ENCODE peak calls at places on chromosomes 13 and 19, in six cellular contexts. U is GM12878, M is SK-N-SH, I is K562, E is HepG2, O is GM12891. D is an unnamed sample.

GRCh38 chr19:49684251-49684982 is 5.0 kb upstream of the ADM5 start:
- DNase-seq in O (no peak), U (no peak), M (peak), E (no peak), I (peak), D (peak)

GRCh38 chr19:39401549-39402416 is 4.9 kb upstream of the ZFP36 start:
- DNase-seq in M (no peak), I (no peak), E (peak), U (no peak), O (no peak), D (no peak)

GRCh38 chr19:4717191-4717965 is 6.3 kb downstream of the DPP9 start:
- DNase-seq in E (peak), I (no peak), M (peak), O (no peak), U (no peak), D (no peak)

GRCh38 chr13:110236431-110236830 is 70.5 kb downstream of the COL4A1 start:
- DNase-seq in M (no peak), O (no peak), I (no peak), E (no peak), U (no peak), D (no peak)

GRCh38 chr19:46990998-46991676 is 28.5 kb upstream of the NPAS1 start:
- DNase-seq in O (no peak), U (peak), I (peak), E (peak), M (peak), D (no peak)

GRCh38 chr19:41868989-41869300 is 8.1 kb upstream of the CD79A start:
- DNase-seq in E (no peak), M (no peak), I (no peak), O (no peak), U (no peak), D (no peak)

GRCh38 chr13:110714798-110715394 is 1.4 kb downstream of the ING1 start:
- DNase-seq in I (no peak), M (no peak), E (peak), U (no peak), O (no peak), D (no peak)

GRCh38 chr13:24112791-24113190 is 47.7 kb upstream of the SPATA13 start:
- DNase-seq in E (no peak), U (no peak), O (no peak), M (no peak), I (no peak), D (no peak)

GRCh38 chr19:35118268-35119026 is 2.8 kb downstream of the FXYD3 start:
- DNase-seq in O (no peak), U (no peak), M (no peak), I (no peak), E (no peak), D (no peak)

GRCh38 chr13:42569576-42570344 is 4.2 kb upstream of the TNFSF11 start:
- DNase-seq in M (no peak), O (no peak), U (no peak), E (no peak), I (no peak), D (no peak)

GRCh38 chr19:40690050-40690698 is at the start of gene NUMBL:
- DNase-seq in I (no peak), O (no peak), M (peak), U (no peak), E (no peak), D (no peak)

GRCh38 chr19:5338661-5339469 is 1.7 kb downstream of the PTPRS start:
- DNase-seq in E (no peak), I (no peak), U (no peak), M (peak), O (no peak), D (no peak)

GRCh38 chr13:113001251-113002140 is 32.5 kb downstream of the MCF2L start:
- DNase-seq in I (no peak), M (peak), E (peak), U (no peak), O (no peak), D (no peak)

GRCh38 chr13:41452462-41452861 is 4.9 kb upstream of the RGCC start:
- DNase-seq in I (no peak), U (no peak), O (no peak), M (no peak), E (no peak), D (no peak)

GRCh38 chr13:111029957-111030609 is 85.0 kb upstream of the ARHGEF7 start:
- DNase-seq in U (no peak), I (no peak), M (no peak), E (no peak), O (no peak), D (no peak)

GRCh38 chr19:33639034-33639681 is 17.4 kb downstream of the CHST8 start:
- DNase-seq in O (no peak), E (no peak), M (no peak), U (no peak), I (no peak), D (no peak)

GRCh38 chr13:93304868-93305613 is 78.4 kb downstream of the GPC6 start:
- DNase-seq in O (no peak), E (no peak), I (no peak), U (no peak), M (peak), D (no peak)

GRCh38 chr13:36341718-36342117 is 4.5 kb downstream of the SPART start:
- DNase-seq in O (no peak), U (no peak), I (no peak), E (no peak), M (no peak), D (no peak)

DNA sequence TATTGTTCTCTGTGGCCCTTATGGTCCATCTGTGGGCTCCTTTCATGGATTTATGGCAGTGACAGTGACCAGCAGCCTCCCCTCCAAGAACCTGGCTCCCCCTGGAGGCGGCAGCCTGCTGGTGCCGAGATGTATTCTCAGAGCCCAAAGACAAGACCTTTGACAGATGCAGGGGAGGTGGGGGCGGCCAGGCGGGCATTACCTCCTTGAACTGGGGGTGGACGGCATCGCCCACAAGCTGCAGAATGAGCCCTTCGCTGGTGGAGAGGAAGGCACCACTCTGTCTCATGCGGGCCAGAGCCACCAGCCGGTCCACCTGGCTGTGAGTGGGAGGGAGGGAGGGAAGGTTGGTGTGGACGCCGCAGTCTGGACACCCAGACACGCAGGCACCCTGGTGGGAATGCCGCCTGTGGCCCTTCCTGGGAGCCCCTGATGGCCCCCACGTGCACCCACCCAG is 6.6 kb downstream of the ISOC2 start:
- DNase-seq in U (no peak), E (peak), O (no peak), I (peak), M (peak), D (no peak)
- TF ChIP-seq TAF1 in U (no peak), E (no peak), O (no peak), I (no peak), M (no peak), D (no peak)

DNA sequence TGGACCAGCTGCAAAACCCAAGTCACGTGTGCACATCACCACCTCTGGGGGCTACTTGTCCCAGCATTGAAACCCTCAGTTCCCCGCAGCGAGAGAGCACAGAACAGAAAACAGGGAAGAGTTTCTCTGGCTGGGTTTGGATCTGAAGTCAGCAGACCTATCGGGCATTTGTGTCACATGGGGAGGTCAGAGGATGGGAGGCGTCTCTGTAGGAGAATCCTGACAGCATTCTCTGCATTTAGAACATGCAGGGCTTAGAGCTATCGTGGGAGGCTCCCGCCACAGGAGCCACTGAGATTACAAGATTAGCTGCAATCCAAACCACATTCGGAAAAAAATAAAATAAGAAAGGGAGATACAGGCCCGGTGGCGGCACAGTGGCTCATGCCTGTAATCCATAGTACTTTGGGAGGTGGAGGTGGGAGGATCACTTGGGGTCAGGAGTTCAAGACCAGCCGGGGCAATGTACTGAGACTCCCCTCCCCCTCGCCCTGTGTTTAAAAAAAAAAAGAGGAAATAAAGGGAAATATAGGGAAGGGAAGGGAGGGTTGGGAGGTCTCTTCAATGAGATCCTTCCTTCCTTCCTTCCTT is 2.9 kb upstream of the TLE6 start:
- DNase-seq in I (peak), U (no peak), E (no peak), O (no peak), M (no peak), D (no peak)
- TF ChIP-seq TAF1 in I (no peak), U (no peak), E (no peak), O (no peak), M (no peak), D (no peak)

GRCh38 chr19:8209965-8210659 is 942 bp downstream of the CERS4 start:
- DNase-seq in O (peak), U (no peak), M (no peak), I (no peak), E (no peak), D (no peak)

GRCh38 chr19:8212916-8213315 is 3.7 kb downstream of the CERS4 start:
- DNase-seq in I (no peak), M (no peak), U (no peak), O (no peak), E (no peak), D (no peak)

GRCh38 chr19:8213827-8214672 is 4.9 kb downstream of the CERS4 start:
- DNase-seq in M (no peak), E (peak), U (no peak), O (no peak), I (no peak), D (no peak)

GRCh38 chr19:8210660-8211101 is 1.5 kb downstream of the CERS4 start:
- DNase-seq in U (no peak), E (no peak), O (peak), M (no peak), I (no peak), D (no peak)

GRCh38 chr19:8212212-8212611 is 3.0 kb downstream of the CERS4 start:
- DNase-seq in I (no peak), E (no peak), U (no peak), O (no peak), M (no peak), D (no peak)
- TF ChIP-seq TAF1 in I (no peak), E (no peak), U (no peak), O (no peak), M (no peak), D (no peak)

GRCh38 chr13:107373551-107373950 is 805.6 kb upstream of the ARGLU1 start:
- DNase-seq in M (no peak), E (no peak), O (no peak), U (no peak), I (no peak), D (no peak)
- TF ChIP-seq TAF1 in M (no peak), E (no peak), O (no peak), U (no peak), I (no peak), D (no peak)